ENCODE peak calls at places on chromosome X, in eight cellular contexts. I, B, P, W, V, C, F and A are unnamed samples.
A peak's percentile ranks its signal among the peaks of the same experiment; 100 is the strongest.

GRCh38 chrX:101999644-102000539 is 68.1 kb upstream of the ZMAT1 start:
- DNase-seq in I (no peak), B (no peak), P (no peak), W (no peak), V (no peak), C (no peak), F (no peak), A (no peak)

GRCh38 chrX:71254092-71254941 is at the start of gene ZMYM3:
- DNase-seq in I (peak; percentile 87), B (peak; percentile 79), P (peak; percentile 92), W (peak; percentile 85), V (peak; percentile 87), C (peak; percentile 86), F (peak; percentile 79), A (peak; percentile 87)

GRCh38 chrX:136453771-136454170 is 34.0 kb upstream of the BRS3 start:
- DNase-seq in I (no peak), B (no peak), P (no peak), W (no peak), V (no peak), C (no peak), F (no peak), A (no peak)

GRCh38 chrX:638482-639131 is 8.0 kb downstream of the SHOX start:
- DNase-seq in I (no peak), B (no peak), P (no peak), W (no peak), V (no peak), C (no peak), F (peak; percentile 15), A (no peak)

GRCh38 chrX:153635788-153636668 is 11.0 kb upstream of the DUSP9 start:
- DNase-seq in I (no peak), B (no peak), P (peak; percentile 35), W (peak; percentile 69), V (no peak), C (no peak), F (no peak), A (no peak)

GRCh38 chrX:40090961-40091360 is 6.8 kb downstream of the BCOR start:
- DNase-seq in I (no peak), B (no peak), P (no peak), W (no peak), V (no peak), C (no peak), F (no peak), A (no peak)

GRCh38 chrX:77009691-77010090 is 437.5 kb upstream of the FGF16 start:
- DNase-seq in I (peak; percentile 82), B (peak; percentile 84), P (peak; percentile 13), W (peak; percentile 15), V (no peak), C (no peak), F (no peak), A (no peak)

GRCh38 chrX:71661919-71662318 is 5.4 kb upstream of the LOC101059915 start:
- DNase-seq in I (no peak), B (no peak), P (no peak), W (no peak), V (no peak), C (no peak), F (no peak), A (no peak)

GRCh38 chrX:132330156-132330729 is 111.0 kb upstream of the RAP2C start:
- DNase-seq in I (no peak), B (no peak), P (no peak), W (no peak), V (no peak), C (no peak), F (no peak), A (no peak)

GRCh38 chrX:154018518-154019060 is 1.1 kb downstream of the IRAK1 start:
- DNase-seq in I (no peak), B (no peak), P (no peak), W (no peak), V (no peak), C (no peak), F (no peak), A (no peak)

GRCh38 chrX:51837926-51838325 is 55.5 kb upstream of the MAGED1 start:
- DNase-seq in I (peak; percentile 48), B (peak; percentile 30), P (peak; percentile 56), W (no peak), V (peak; percentile 50), C (peak; percentile 62), F (peak; percentile 59), A (no peak)

GRCh38 chrX:153900806-153901752 is 3.4 kb upstream of the AVPR2 start:
- DNase-seq in I (peak; percentile 33), B (peak; percentile 75), P (peak; percentile 43), W (peak; percentile 44), V (peak; percentile 37), C (peak; percentile 53), F (no peak), A (peak; percentile 64)

GRCh38 chrX:21926116-21926515 is 14.4 kb upstream of the SMS start:
- DNase-seq in I (no peak), B (peak; percentile 69), P (no peak), W (peak; percentile 18), V (no peak), C (no peak), F (no peak), A (no peak)
- H3K4me3 ChIP-seq in I (no peak overlapping the region), B (peak overlapping the region; percentile 29), P (no peak overlapping the region), W (peak overlapping the region; percentile 32), V (no peak overlapping the region), C (no peak overlapping the region), F (no peak overlapping the region), A (no peak overlapping the region)

DNA sequence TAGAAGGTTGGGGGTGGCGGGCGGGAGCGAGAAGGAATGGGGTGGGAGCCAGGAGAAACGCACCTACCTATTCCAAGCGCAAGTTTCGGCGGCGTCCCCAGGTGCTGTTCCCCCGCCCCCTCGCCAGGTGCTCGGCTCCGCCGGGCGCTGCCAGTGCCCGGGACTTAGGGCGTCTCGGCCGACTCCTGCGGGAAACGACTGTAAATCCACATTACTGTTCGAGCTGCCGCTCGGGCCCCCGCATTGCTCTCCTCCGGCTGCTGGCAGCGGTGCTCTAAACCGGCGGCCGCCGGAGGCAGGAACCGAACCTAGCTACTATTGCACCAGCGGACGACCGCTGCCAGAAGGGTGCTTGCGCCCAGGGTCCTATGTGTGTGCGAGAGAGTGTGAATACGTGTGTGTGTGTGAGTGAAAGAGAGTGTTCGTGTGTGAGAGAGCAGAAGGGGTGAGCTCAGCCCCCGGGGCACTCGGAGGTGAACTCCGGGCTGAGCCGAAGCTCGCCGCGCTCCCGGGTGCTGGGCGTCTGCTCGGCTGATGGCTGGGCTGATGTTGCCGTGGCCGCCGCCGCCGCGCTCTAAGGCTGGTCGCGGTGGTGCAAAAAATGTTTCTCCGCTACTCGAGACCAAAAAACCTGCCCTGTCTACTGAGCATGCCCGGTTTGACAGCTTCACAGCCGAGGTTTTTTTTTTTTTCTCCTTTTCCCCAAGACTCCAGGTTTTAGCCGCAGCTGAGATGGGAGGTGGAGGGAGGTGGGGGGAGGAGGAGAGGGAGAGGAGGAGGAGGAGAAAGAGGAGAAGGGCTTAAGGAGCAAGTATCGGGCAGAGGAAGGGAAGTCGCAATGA is 115.7 kb upstream of the TEX13C start:
- DNase-seq in I (peak; percentile 31), B (no peak), P (peak; percentile 41), W (peak; percentile 32), V (peak; percentile 17), C (no peak), F (no peak), A (peak; percentile 84)
- H3K4me3 ChIP-seq in I (peak overlapping the region; percentile 26), B (no peak overlapping the region), P (peak overlapping the region; percentile 21), W (peak overlapping the region; percentile 54), V (no peak overlapping the region), C (peak overlapping the region; percentile 8), F (peak overlapping the region; percentile 61), A (no peak overlapping the region)

DNA sequence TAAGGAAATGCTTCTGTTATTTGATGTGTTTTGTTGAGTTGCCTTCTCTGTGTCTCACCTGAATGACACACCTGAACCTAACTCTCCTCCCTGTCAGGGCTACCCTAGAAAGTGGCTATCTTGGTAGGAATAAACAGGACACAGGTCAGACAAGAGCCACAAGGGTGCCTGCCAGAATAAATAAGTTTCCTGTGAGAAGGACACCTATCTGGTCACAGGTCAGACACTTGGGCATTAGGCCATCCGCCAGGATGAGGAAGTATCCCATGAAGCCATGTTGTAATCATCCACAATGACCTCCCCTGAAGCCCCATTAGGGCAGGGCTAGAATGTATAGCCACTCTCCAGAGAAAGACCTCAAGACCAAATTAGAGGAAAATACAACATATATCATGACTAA is 318.8 kb downstream of the ZNF674 start:
- DNase-seq in I (no peak), B (no peak), P (no peak), W (no peak), V (no peak), C (no peak), F (no peak), A (no peak)
- H3K4me3 ChIP-seq in I (no peak overlapping the region), B (no peak overlapping the region), P (no peak overlapping the region), W (no peak overlapping the region), V (no peak overlapping the region), C (no peak overlapping the region), F (no peak overlapping the region), A (no peak overlapping the region)

DNA sequence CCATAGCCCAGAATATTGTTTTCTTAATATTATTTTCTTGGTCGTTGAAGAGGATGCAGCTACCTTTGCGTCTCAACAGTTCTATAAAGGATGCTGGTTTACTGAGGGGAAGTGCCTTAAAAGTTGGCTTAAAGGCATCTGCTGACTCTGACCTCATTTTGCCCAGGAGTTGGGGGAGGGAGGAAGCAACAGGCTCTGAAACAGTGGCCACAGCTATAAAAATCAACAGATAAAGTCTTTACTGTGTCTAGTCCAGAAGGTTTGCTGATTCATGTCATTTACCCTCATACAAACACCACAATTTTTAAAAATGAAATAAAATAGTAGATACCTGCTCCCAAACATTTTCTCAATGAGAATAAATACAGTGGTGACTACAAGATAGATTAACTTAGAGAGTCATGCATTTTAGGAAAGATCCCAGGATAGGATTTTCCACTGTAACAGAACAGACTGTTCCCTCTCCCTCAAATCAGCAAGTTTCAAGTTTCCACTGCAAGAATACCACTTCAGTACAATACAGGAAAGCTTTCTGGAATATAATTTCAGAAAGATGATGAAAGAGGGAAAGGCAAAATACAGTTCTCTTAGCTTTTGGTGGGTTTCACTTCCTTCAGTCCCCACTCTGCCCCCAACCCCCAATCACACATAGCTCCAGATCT is 1.9 kb downstream of the PHKA1 start:
- DNase-seq in I (peak; percentile 33), B (no peak), P (peak; percentile 6), W (no peak), V (no peak), C (no peak), F (no peak), A (no peak)
- H3K4me3 ChIP-seq in I (no peak overlapping the region), B (no peak overlapping the region), P (no peak overlapping the region), W (peak overlapping the region; percentile 75), V (no peak overlapping the region), C (no peak overlapping the region), F (no peak overlapping the region), A (no peak overlapping the region)